ENCODE peak calls at places on chromosome 21, in nine cellular contexts. L is ovary, N is neural progenitor cell, Y is cardiac muscle cell, S is HCT116, E is PC-9, D is K562, B is stomach, H is IMR-90. T is an unnamed sample.

GRCh38 chr21:41600116-41600515 is 92.2 kb upstream of the TMPRSS2 start:
- DNase-seq in L (no peak), N (no peak), Y (no peak), S (no peak), E (no peak), D (no peak), B (peak), H (no peak), T (no peak)

GRCh38 chr21:38954450-38955059 is 148.8 kb downstream of the ETS2 start:
- DNase-seq in L (no peak), N (no peak), Y (no peak), S (no peak), E (no peak), D (no peak), B (peak), H (no peak), T (no peak)

GRCh38 chr21:41928621-41929220 is 25.1 kb downstream of the C2CD2 start:
- DNase-seq in L (no peak), N (no peak), Y (no peak), S (no peak), E (no peak), D (no peak), B (no peak), H (no peak), T (no peak)

GRCh38 chr21:42844411-42845113 is 34.8 kb downstream of the WDR4 start:
- DNase-seq in L (peak), N (no peak), Y (no peak), S (no peak), E (no peak), D (no peak), B (peak), H (no peak), T (no peak)

GRCh38 chr21:30044447-30045064 is 104.8 kb upstream of the GRIK1 start:
- DNase-seq in L (no peak), N (peak), Y (peak), S (no peak), E (peak), D (peak), B (no peak), H (peak), T (peak)

GRCh38 chr21:30329203-30329868 is 8.2 kb downstream of the KRTAP27-1 start:
- DNase-seq in L (no peak), N (no peak), Y (no peak), S (no peak), E (no peak), D (no peak), B (no peak), H (no peak), T (no peak)

GRCh38 chr21:34846601-34847112 is 177.9 kb downstream of the CLIC6 start:
- DNase-seq in L (no peak), N (peak), Y (peak), S (peak), E (peak), D (no peak), B (no peak), H (peak), T (peak)

GRCh38 chr21:35561076-35561475 is 499.2 kb downstream of the SETD4 start:
- DNase-seq in L (no peak), N (no peak), Y (no peak), S (no peak), E (no peak), D (no peak), B (no peak), H (no peak), T (no peak)

GRCh38 chr21:23853796-23854379 is 1753.4 kb downstream of the MRPL39 start:
- DNase-seq in L (no peak), N (no peak), Y (peak), S (no peak), E (no peak), D (peak), B (no peak), H (peak), T (peak)

GRCh38 chr21:34642211-34643075 is 26.4 kb upstream of the CLIC6 start:
- DNase-seq in L (no peak), N (no peak), Y (no peak), S (no peak), E (peak), D (no peak), B (no peak), H (peak), T (no peak)

GRCh38 chr21:35528109-35529042 is 479.3 kb upstream of the RUNX1 start:
- DNase-seq in L (peak), N (no peak), Y (no peak), S (no peak), E (no peak), D (no peak), B (no peak), H (peak), T (peak)

GRCh38 chr21:37208741-37209225 is 58.4 kb downstream of the VPS26C start:
- DNase-seq in L (no peak), N (no peak), Y (no peak), S (no peak), E (no peak), D (no peak), B (no peak), H (no peak), T (no peak)

GRCh38 chr21:42125571-42126544 is 54.7 kb downstream of the UMODL1 start:
- DNase-seq in L (no peak), N (peak), Y (no peak), S (no peak), E (no peak), D (peak), B (no peak), H (peak), T (no peak)

GRCh38 chr21:42626171-42626570 is 27.2 kb upstream of the PDE9A start:
- DNase-seq in L (no peak), N (no peak), Y (no peak), S (no peak), E (no peak), D (no peak), B (no peak), H (no peak), T (no peak)

GRCh38 chr21:17050646-17051045 is 462.2 kb upstream of the CXADR start:
- DNase-seq in L (no peak), N (no peak), Y (no peak), S (no peak), E (no peak), D (no peak), B (no peak), H (no peak), T (no peak)

GRCh38 chr21:37249112-37249904 is 17.8 kb downstream of the VPS26C start:
- DNase-seq in L (no peak), N (no peak), Y (no peak), S (no peak), E (no peak), D (no peak), B (no peak), H (no peak), T (no peak)

GRCh38 chr21:18298228-18298627 is 53.6 kb downstream of the CHODL start:
- DNase-seq in L (no peak), N (peak), Y (no peak), S (no peak), E (no peak), D (no peak), B (no peak), H (no peak), T (no peak)

GRCh38 chr21:27466175-27466574 is 499.3 kb upstream of the ADAMTS5 start:
- DNase-seq in L (no peak), N (no peak), Y (no peak), S (no peak), E (no peak), D (no peak), B (no peak), H (no peak), T (no peak)
- TF ChIP-seq CTCF in L (no peak), N (peak), Y (peak), S (no peak), E (no peak), D (no peak), B (no peak), H (peak), T (no peak)

GRCh38 chr21:45113543-45113942 is 39.2 kb downstream of the ADARB1 start:
- DNase-seq in L (no peak), N (no peak), Y (peak), S (no peak), E (no peak), D (no peak), B (no peak), H (no peak), T (no peak)
- TF ChIP-seq CTCF in L (no peak), N (no peak), Y (no peak), S (no peak), E (no peak), D (no peak), B (no peak), H (no peak), T (no peak)

GRCh38 chr21:45225741-45226327 is 61.9 kb downstream of the POFUT2 start:
- DNase-seq in L (no peak), N (no peak), Y (no peak), S (no peak), E (no peak), D (no peak), B (no peak), H (no peak), T (no peak)
- TF ChIP-seq CTCF in L (no peak), N (no peak), Y (no peak), S (no peak), E (no peak), D (peak), B (no peak), H (no peak), T (no peak)

GRCh38 chr21:33386222-33386784 is 16.9 kb upstream of the IFNGR2 start:
- DNase-seq in L (no peak), N (peak), Y (peak), S (no peak), E (no peak), D (peak), B (no peak), H (no peak), T (no peak)
- TF ChIP-seq CTCF in L (no peak), N (peak), Y (peak), S (no peak), E (no peak), D (peak), B (no peak), H (peak), T (no peak)

GRCh38 chr21:31918250-31918775 is 45.5 kb downstream of the HUNK start:
- DNase-seq in L (no peak), N (no peak), Y (no peak), S (no peak), E (no peak), D (no peak), B (no peak), H (no peak), T (no peak)
- TF ChIP-seq CTCF in L (no peak), N (no peak), Y (no peak), S (no peak), E (no peak), D (no peak), B (no peak), H (no peak), T (no peak)

DNA sequence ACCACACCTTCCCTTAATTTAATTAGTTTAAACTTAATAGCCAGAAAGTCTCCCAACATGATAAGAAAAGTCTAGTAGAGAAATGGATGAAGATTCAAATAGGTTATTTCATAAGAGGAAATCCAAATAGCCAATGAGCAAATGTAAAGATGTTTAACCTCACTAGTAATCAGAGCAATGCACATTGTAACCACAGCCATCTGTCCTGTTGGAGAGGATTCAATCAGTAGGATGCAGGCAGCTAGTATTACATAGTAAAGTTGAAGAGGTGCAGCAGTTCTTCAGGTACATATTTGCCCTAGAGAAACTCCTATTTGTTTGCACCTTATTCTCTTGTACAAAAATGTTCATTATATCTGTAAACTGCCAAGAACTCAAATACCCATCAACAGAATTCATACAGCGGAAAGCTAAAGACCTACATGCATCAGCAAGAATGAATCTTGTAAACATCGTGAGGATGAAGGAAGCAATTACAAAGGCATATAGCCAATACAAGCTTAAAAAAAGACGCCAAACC is 27.9 kb downstream of the DIP2A start:
- DNase-seq in L (no peak), N (no peak), Y (no peak), S (no peak), E (no peak), D (no peak), B (no peak), H (peak), T (no peak)
- TF ChIP-seq CTCF in L (no peak), N (no peak), Y (no peak), S (no peak), E (no peak), D (no peak), B (no peak), H (no peak), T (no peak)

GRCh38 chr21:25870084-25870483 is 135.3 kb downstream of the GABPA start:
- DNase-seq in L (no peak), N (no peak), Y (no peak), S (no peak), E (no peak), D (no peak), B (no peak), H (no peak), T (no peak)

GRCh38 chr21:25867041-25867440 is 132.3 kb downstream of the GABPA start:
- DNase-seq in L (no peak), N (no peak), Y (no peak), S (no peak), E (no peak), D (no peak), B (no peak), H (no peak), T (no peak)

GRCh38 chr21:25872271-25872670 is 137.5 kb downstream of the GABPA start:
- DNase-seq in L (no peak), N (peak), Y (no peak), S (no peak), E (no peak), D (no peak), B (no peak), H (no peak), T (no peak)

DNA sequence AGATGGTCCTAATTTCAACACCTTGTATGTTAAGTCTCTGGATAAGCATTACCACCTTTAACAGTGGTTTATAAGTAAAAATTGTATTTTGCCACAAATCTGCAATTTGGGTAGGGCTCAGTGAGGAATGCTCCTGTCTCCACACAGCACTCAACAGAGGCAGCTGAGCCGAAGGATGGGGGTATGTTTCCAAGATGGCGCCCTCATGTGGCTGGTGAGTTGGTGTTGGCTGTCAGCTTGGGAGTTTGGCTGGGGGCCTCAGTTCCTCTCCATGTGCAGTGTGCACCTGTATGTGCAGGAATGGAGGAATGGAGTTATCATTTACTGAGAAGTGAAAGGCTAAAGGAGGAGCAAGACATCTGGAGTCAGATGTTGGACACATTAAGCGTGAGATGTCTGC is 136.8 kb downstream of the GABPA start:
- DNase-seq in L (no peak), N (no peak), Y (no peak), S (no peak), E (no peak), D (peak), B (no peak), H (no peak), T (peak)
- TF ChIP-seq CTCF in L (no peak), N (peak), Y (no peak), S (no peak), E (no peak), D (peak), B (no peak), H (peak), T (peak)

GRCh38 chr21:45386728-45387371 is 18.1 kb upstream of the COL18A1 start:
- DNase-seq in L (peak), N (no peak), Y (no peak), S (no peak), E (peak), D (no peak), B (no peak), H (peak), T (no peak)
- TF ChIP-seq CTCF in L (peak), N (no peak), Y (peak), S (peak), E (no peak), D (peak), B (no peak), H (peak), T (no peak)

DNA sequence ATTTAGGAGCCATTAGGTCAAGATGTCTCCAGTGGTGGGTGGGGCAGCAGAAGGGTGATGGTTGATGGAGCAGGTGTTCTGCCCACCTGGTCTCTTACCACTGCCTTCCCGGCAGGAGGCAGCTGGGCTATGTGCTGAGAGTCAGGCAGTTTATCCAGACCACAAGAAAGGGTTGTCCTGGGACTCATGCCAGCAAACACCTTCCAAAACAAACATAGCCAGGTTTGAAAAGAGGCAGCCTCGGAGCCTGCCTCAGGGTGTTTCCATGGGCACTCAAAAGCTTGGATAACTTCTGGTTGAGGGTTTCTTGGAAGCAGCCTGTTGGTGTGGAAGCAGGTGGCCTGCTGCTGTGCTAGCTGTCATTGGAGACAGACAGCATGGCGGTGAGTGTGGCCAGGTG is 187.2 kb downstream of the PCP4 start:
- DNase-seq in L (no peak), N (no peak), Y (no peak), S (no peak), E (no peak), D (no peak), B (peak), H (no peak), T (no peak)
- TF ChIP-seq CTCF in L (no peak), N (no peak), Y (no peak), S (no peak), E (no peak), D (no peak), B (no peak), H (no peak), T (no peak)

DNA sequence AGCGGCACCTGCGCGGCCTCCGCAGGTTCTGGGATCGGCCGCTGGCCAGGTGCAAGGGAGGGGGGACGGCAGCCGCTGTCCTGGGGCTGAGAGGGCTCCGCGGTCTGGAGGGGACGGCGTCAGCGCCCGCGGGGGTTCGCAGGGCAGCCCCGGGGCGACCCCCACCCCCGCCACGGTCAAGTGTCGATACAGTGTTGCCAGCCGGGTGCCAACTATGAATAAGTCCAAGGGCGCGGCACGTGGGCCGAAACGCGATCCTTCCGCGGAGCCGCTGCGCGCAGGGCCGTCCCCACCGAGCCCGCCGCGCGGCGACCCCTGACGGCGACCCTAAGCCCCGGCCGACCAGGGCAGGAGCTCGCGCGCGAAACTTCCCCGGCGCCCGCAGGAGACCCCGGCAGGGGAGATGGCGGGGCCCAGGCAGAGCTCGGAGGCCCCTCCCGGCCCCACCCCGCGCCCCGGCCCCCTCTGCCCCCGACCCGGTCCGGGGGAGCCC is 664 bp upstream of the AGPAT3 start:
- DNase-seq in L (peak), N (peak), Y (peak), S (peak), E (peak), D (peak), B (peak), H (peak), T (peak)
- TF ChIP-seq CTCF in L (no peak), N (peak), Y (no peak), S (no peak), E (no peak), D (no peak), B (no peak), H (no peak), T (no peak)

T was measured in Calu3.